ENCODE peak calls at places on chromosomes 13 and 19, in five cellular contexts. X, W, O, D and C are unnamed samples.
A peak's percentile ranks its signal among the peaks of the same experiment; 100 is the strongest.

GRCh38 chr13:44853641-44854040 is 135.6 kb downstream of the NUFIP1 start:
- DNase-seq in X (no peak), W (peak; percentile 85), O (peak; percentile 91), D (no peak), C (no peak)

GRCh38 chr13:113646376-113646775 is 11.6 kb downstream of the ATP4B start:
- DNase-seq in X (no peak), W (peak; percentile 22), O (peak; percentile 9), D (no peak), C (no peak)

GRCh38 chr13:93794197-93794885 is 567.7 kb downstream of the GPC6 start:
- DNase-seq in X (no peak), W (no peak), O (no peak), D (no peak), C (peak; percentile 42)

GRCh38 chr19:57267294-57267693 is 13.0 kb upstream of the ZNF460 start:
- DNase-seq in X (no peak), W (no peak), O (no peak), D (no peak), C (no peak)

GRCh38 chr19:31104451-31104850 is 244.8 kb downstream of the TSHZ3 start:
- DNase-seq in X (no peak), W (no peak), O (no peak), D (no peak), C (no peak)

GRCh38 chr13:101473458-101473857 is 21.0 kb downstream of the ITGBL1 start:
- DNase-seq in X (peak; percentile 40), W (no peak), O (no peak), D (no peak), C (peak; percentile 91)

GRCh38 chr13:100234524-100235136 is 145.7 kb downstream of the PCCA start:
- DNase-seq in X (no peak), W (no peak), O (no peak), D (no peak), C (peak; percentile 55)

GRCh38 chr13:21670006-21670882 is 629 bp upstream of the FGF9 start:
- DNase-seq in X (peak; percentile 62), W (peak; percentile 48), O (peak; percentile 46), D (no peak), C (peak; percentile 48)

GRCh38 chr19:41307090-41307875 is 2.7 kb upstream of the CCDC97 start:
- DNase-seq in X (no peak), W (no peak), O (no peak), D (no peak), C (no peak)

GRCh38 chr13:27526516-27526915 is 76.2 kb upstream of the MTIF3 start:
- DNase-seq in X (no peak), W (no peak), O (no peak), D (no peak), C (no peak)

GRCh38 chr13:34391071-34391470 is 551.0 kb upstream of the NBEA start:
- DNase-seq in X (no peak), W (no peak), O (no peak), D (no peak), C (peak; percentile 5)

GRCh38 chr19:37959665-37960114 is 52.7 kb downstream of the SIPA1L3 start:
- DNase-seq in X (no peak), W (no peak), O (no peak), D (no peak), C (no peak)

GRCh38 chr13:77619655-77620054 is 77.8 kb upstream of the SLAIN1 start:
- DNase-seq in X (no peak), W (no peak), O (no peak), D (no peak), C (no peak)

GRCh38 chr19:14072535-14073231 is at the start of gene MISP3:
- DNase-seq in X (no peak), W (peak; percentile 90), O (peak; percentile 89), D (no peak), C (no peak)

GRCh38 chr13:50732712-50733111 is 110.8 kb downstream of the DLEU7 start:
- DNase-seq in X (no peak), W (no peak), O (no peak), D (no peak), C (peak; percentile 19)

GRCh38 chr13:33556828-33557227 is 261.1 kb upstream of the RFC3 start:
- DNase-seq in X (no peak), W (no peak), O (no peak), D (no peak), C (no peak)

GRCh38 chr19:54517483-54517882 is 14.9 kb downstream of the LAIR2 start:
- DNase-seq in X (peak; percentile 28), W (peak; percentile 37), O (peak; percentile 39), D (no peak), C (peak; percentile 2)

GRCh38 chr19:4456566-4456842 is 1.1 kb downstream of the UBXN6 start:
- DNase-seq in X (peak; percentile 64), W (no peak), O (no peak), D (no peak), C (peak; percentile 75)

GRCh38 chr13:95684463-95684862 is 7.5 kb downstream of the DNAJC3 start:
- DNase-seq in X (no peak), W (no peak), O (no peak), D (no peak), C (no peak)

GRCh38 chr19:56133858-56134654 is 7.0 kb upstream of the ZNF444 start:
- DNase-seq in X (no peak), W (no peak), O (no peak), D (no peak), C (peak; percentile 17)

GRCh38 chr13:36163809-36164308 is 32.7 kb upstream of the DCLK1 start:
- DNase-seq in X (no peak), W (peak; percentile 45), O (peak; percentile 83), D (no peak), C (peak; percentile 87)

GRCh38 chr19:52269338-52270261 is at the start of gene ZNF766:
- DNase-seq in X (peak; percentile 98), W (peak; percentile 99), O (peak; percentile 97), D (peak; percentile 97), C (peak; percentile 94)
- TF ChIP-seq POLR2A in X (peak; percentile 91), W (no peak), O (peak; percentile 82), D (peak; percentile 58), C (peak; percentile 85)

DNA sequence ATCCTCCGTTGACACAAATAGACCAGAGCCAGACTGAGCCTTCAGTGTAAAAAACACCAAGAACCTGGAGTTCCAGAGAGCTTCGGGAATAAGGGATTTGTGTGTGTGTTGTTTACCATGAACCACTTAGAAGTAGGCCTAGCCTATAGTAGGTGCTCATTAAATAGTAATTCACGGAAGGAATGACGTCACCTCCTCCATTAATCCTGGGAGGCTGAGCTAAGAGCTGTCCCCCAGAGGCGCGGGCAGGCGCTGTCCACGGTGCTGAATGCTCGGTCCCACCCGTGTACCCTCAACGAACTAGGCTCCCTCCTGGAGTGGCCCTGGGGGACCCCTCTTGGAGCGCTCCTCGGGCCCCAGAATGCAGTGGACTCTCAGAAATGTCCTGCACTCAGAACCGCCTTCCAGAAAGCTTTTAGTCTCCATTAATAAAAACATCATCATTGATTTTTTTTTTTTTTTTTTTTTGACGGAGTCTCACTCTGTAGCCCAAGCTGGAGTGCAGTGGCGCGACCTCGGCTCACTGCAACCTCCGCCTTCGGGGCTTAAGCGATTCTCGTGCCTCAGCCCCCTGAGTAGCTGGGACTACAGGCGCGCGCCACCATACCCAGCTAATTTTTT is 6.5 kb downstream of the UNC13A start:
- DNase-seq in X (peak; percentile 23), W (no peak), O (no peak), D (no peak), C (peak; percentile 56)
- TF ChIP-seq POLR2A in X (no peak), W (no peak), O (no peak), D (no peak), C (no peak)

GRCh38 chr13:52159159-52159982 is at the start of gene NEK3:
- DNase-seq in X (peak; percentile 51), W (peak; percentile 66), O (peak; percentile 68), D (no peak), C (peak; percentile 56)
- TF ChIP-seq POLR2A in X (no peak), W (no peak), O (peak; percentile 37), D (no peak), C (no peak)

GRCh38 chr19:1491114-1491848 is at the start of gene REEP6:
- DNase-seq in X (no peak), W (no peak), O (peak; percentile 43), D (no peak), C (no peak)
- TF ChIP-seq POLR2A in X (peak; percentile 85), W (no peak), O (peak; percentile 57), D (no peak), C (no peak)

DNA sequence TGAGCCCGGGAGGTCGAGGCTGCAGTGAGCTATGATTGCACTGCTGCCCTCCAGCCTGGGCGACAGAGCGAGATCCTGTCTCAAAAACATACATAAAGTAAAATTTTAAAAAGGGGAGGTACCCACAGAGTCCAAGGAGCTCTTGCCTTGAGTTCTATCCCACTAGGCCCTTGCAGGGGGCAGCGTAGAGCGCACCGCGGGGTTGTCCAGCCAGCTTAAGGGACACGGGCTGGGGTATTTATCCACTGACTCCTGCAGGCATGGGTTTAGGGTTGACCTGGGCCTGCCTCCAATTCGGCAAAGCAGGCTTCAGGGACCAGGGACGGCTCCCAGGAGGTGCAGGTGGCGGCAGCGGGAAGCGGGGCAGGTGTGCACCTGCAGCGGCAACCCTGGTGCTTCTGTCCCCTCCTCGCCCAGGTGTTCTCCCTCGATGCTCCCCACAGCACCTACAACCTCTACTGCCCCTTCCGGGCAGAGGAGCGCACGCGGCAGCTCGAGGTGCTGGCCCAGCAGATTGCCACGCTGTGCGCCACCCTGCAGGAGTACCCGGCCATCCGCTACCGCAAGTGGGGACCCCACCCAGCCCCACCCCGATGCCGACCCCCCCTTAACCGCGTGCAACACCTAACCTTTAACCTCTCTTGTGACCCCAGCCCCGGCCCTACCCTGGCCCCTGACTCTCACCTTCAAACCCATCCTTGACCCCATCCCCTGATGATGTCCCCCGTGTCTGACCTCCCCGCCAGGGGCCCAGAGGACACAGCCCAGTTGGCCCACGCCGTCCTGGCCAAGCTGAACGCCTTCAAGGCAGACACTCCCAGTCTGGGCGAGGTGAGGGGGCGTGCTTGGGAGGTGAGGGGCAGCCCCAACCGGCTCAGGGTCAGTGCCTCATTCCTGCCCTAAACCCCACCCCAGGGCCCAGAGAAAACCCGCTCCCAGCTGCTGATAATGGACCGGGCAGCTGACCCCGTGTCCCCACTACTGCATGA is 4.7 kb downstream of the STXBP2 start:
- DNase-seq in X (no peak), W (no peak), O (no peak), D (no peak), C (no peak)
- TF ChIP-seq POLR2A in X (no peak), W (no peak), O (no peak), D (no peak), C (no peak)

GRCh38 chr19:39430675-39431593 is 4.8 kb downstream of the RPS16 start:
- DNase-seq in X (peak; percentile 60), W (no peak), O (no peak), D (no peak), C (peak; percentile 100)
- TF ChIP-seq POLR2A in X (no peak), W (no peak), O (no peak), D (no peak), C (peak; percentile 50)

GRCh38 chr19:29506619-29506911 is 19.2 kb upstream of the VSTM2B start:
- DNase-seq in X (no peak), W (no peak), O (no peak), D (no peak), C (no peak)
- TF ChIP-seq POLR2A in X (no peak), W (no peak), O (no peak), D (no peak), C (no peak)

GRCh38 chr13:32031815-32032345 is 306 bp downstream of the FRY start:
- DNase-seq in X (no peak), W (no peak), O (no peak), D (no peak), C (no peak)

GRCh38 chr13:32033744-32034143 is 2.2 kb downstream of the FRY start:
- DNase-seq in X (no peak), W (no peak), O (no peak), D (no peak), C (peak; percentile 33)

GRCh38 chr13:32029684-32030083 is 1.9 kb upstream of the FRY start:
- DNase-seq in X (no peak), W (no peak), O (no peak), D (no peak), C (no peak)

GRCh38 chr13:32032780-32033179 is 1.2 kb downstream of the FRY start:
- DNase-seq in X (no peak), W (no peak), O (no peak), D (no peak), C (no peak)

GRCh38 chr13:32031025-32031814 is at the start of gene FRY:
- DNase-seq in X (peak; percentile 51), W (peak; percentile 60), O (peak; percentile 58), D (no peak), C (peak; percentile 58)
- TF ChIP-seq POLR2A in X (peak; percentile 49), W (no peak), O (peak; percentile 50), D (no peak), C (no peak)